ENCODE peak calls at places on chromosomes 12 and 14, in six cellular contexts. Z is psoas muscle, Q is lung, O is hepatocyte, M is NT2/D1, C is tibial artery. L is an unnamed sample. For H3K9me3 and H3K36me3, the result is how much of the 10 kb centered on the place peaks cover.

GRCh38 chr14:64968651-64969050 is 3.5 kb downstream of the RAB15 start:
- DNase-seq in M (no peak), C (no peak), Q (no peak), Z (no peak), O (no peak), L (no peak)

GRCh38 chr14:103713304-103714062 is 1.8 kb downstream of the XRCC3 start:
- DNase-seq in O (no peak), Z (no peak), M (no peak), C (no peak), Q (no peak), L (no peak)

GRCh38 chr12:76226397-76226796 is 121.8 kb downstream of the BBS10 start:
- DNase-seq in C (no peak), Q (no peak), O (no peak), M (no peak), Z (no peak), L (no peak)

GRCh38 chr12:20520572-20520971 is 152.2 kb downstream of the PDE3A start:
- DNase-seq in C (no peak), Q (no peak), O (no peak), M (no peak), Z (no peak), L (no peak)

GRCh38 chr12:106137456-106138278 is 1.1 kb downstream of the NUAK1 start:
- DNase-seq in O (no peak), C (no peak), Z (no peak), M (no peak), Q (no peak), L (no peak)

GRCh38 chr12:41362511-41362910 is 174.4 kb downstream of the PDZRN4 start:
- DNase-seq in M (no peak), C (no peak), Q (no peak), O (no peak), Z (no peak), L (no peak)

GRCh38 chr14:105021656-105022275 is 883 bp upstream of the CDCA4 start:
- DNase-seq in O (peak), M (peak), C (no peak), Q (peak), Z (peak), L (no peak)

GRCh38 chr12:21819678-21820077 is 45.2 kb upstream of the KCNJ8 start:
- DNase-seq in Q (no peak), M (no peak), O (peak), C (no peak), Z (no peak), L (no peak)

GRCh38 chr12:58819345-58819744 is 101.0 kb downstream of the LRIG3 start:
- DNase-seq in Q (no peak), M (no peak), C (no peak), O (peak), Z (no peak), L (no peak)

GRCh38 chr12:15627995-15628945 is 160.9 kb downstream of the EPS8 start:
- DNase-seq in Z (no peak), C (no peak), M (no peak), O (peak), Q (no peak), L (no peak)

GRCh38 chr14:20262642-20263128 is 23.6 kb downstream of the OR11H4 start:
- DNase-seq in O (no peak), Q (no peak), C (no peak), M (no peak), Z (no peak), L (no peak)

GRCh38 chr12:113259499-113259953 is 38.3 kb downstream of the TPCN1 start:
- DNase-seq in Z (peak), C (peak), O (peak), M (no peak), Q (peak), L (no peak)

GRCh38 chr12:119775246-119775895 is 101.7 kb downstream of the CIT start:
- DNase-seq in Z (no peak), C (no peak), O (no peak), M (no peak), Q (no peak), L (no peak)

GRCh38 chr12:86663691-86664090 is 407.5 kb upstream of the MGAT4C start:
- DNase-seq in M (no peak), Q (no peak), C (no peak), O (no peak), Z (no peak), L (no peak)

GRCh38 chr12:52837341-52837741 is 3.2 kb upstream of the KRT79 start:
- DNase-seq in O (peak), C (no peak), Q (no peak), M (no peak), Z (no peak), L (no peak)

GRCh38 chr12:69120331-69120730 is 119.0 kb upstream of the CPSF6 start:
- DNase-seq in M (no peak), O (no peak), Z (no peak), C (no peak), Q (no peak), L (no peak)

GRCh38 chr14:54535126-54535525 is 25.4 kb downstream of the CGRRF1 start:
- DNase-seq in C (no peak), M (no peak), O (no peak), Z (no peak), Q (no peak), L (no peak)

GRCh38 chr12:70448371-70448770 is 82.3 kb downstream of the KCNMB4 start:
- DNase-seq in M (no peak), Z (no peak), Q (no peak), O (no peak), C (no peak), L (no peak)

GRCh38 chr14:51554339-51554920 is 97.3 kb upstream of the FRMD6 start:
- DNase-seq in Q (no peak), O (no peak), C (no peak), Z (no peak), M (no peak), L (no peak)

GRCh38 chr12:80472912-80473500 is 29.0 kb downstream of the PTPRQ start:
- DNase-seq in Z (no peak), O (peak), M (peak), C (no peak), Q (no peak), L (no peak)

GRCh38 chr12:13368971-13369370 is 172.4 kb downstream of the EMP1 start:
- DNase-seq in C (no peak), O (no peak), Z (no peak), Q (no peak), M (peak), L (no peak)

GRCh38 chr14:100825691-100826331 is at the start of gene MEG3:
- DNase-seq in M (no peak), C (no peak), Q (no peak), O (no peak), Z (peak), L (no peak)

GRCh38 chr12:76037130-76038105 is 5.8 kb upstream of the PHLDA1 start:
- DNase-seq in M (no peak), Q (no peak), Z (no peak), O (peak), C (no peak), L (no peak)

GRCh38 chr14:97777622-97778021 is 980.4 kb downstream of the VRK1 start:
- DNase-seq in Z (no peak), Q (no peak), O (no peak), C (no peak), M (no peak), L (no peak)
- H3K9me3 ChIP-seq in Z (under half), Q (under half), O (under half), C (under half), M (under half), L (under half)

GRCh38 chr14:91279354-91279753 is 34.9 kb upstream of the GPR68 start:
- DNase-seq in M (no peak), Z (no peak), Q (no peak), O (no peak), C (no peak), L (no peak)

GRCh38 chr14:91274796-91275195 is 30.3 kb upstream of the GPR68 start:
- DNase-seq in O (no peak), Z (no peak), C (no peak), Q (no peak), M (no peak), L (no peak)

GRCh38 chr14:91280129-91280528 is 35.6 kb upstream of the GPR68 start:
- DNase-seq in Q (no peak), O (no peak), C (no peak), M (no peak), Z (no peak), L (no peak)

GRCh38 chr14:91278383-91278715 is 33.8 kb upstream of the GPR68 start:
- DNase-seq in O (no peak), Q (no peak), C (no peak), M (no peak), Z (no peak), L (no peak)

DNA sequence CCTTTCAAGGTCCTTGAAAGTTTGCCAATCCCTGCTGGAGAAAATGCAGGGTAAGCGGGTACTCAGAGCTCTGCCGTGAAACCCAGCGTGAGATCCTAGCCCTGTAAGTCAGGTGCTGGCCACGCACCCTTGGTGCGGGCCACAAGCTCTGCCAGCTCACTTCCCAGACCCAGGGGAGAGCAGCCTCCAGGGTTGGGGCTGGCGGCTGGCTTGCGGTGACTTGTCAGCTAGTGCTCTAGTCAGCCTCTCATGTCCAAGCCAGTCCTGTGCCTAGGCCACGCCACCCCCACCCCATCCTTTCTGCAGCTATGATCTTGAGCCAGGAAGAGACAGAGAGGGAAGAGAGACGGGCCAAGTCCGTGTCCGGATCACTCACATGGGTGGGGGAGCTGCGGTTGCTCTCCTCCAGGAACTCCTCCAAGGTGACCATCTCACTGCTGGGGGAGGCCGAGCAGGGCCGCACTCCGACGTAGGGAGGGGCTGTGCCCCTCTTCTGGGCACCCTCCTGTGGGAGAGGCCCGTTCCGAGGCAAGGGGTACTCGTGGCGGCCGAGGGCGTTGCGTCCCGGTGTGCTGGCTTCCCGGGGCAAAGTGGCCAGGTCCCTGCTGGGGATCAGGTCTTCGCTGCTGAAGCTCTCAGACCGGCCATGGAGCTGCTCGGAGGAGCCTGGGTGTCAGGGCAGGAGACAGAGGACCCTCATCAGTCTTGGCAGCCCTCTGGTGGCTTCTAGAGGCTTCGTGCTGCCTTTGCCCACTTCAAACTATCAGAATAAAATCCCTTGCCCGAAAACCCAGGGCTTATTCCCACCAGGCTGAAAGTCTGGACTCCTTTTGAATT is 33.3 kb upstream of the GPR68 start:
- DNase-seq in M (no peak), O (no peak), C (no peak), Q (no peak), Z (no peak), L (no peak)
- H3K36me3 ChIP-seq in M (half or more), O (under half), C (under half), Q (under half), Z (under half), L (under half)

GRCh38 chr14:30580616-30581282 is 21.8 kb downstream of the G2E3 start:
- DNase-seq in Q (no peak), Z (no peak), O (no peak), M (no peak), C (no peak), L (no peak)

GRCh38 chr14:30584058-30584630 is 25.2 kb downstream of the G2E3 start:
- DNase-seq in M (no peak), Q (no peak), Z (no peak), O (no peak), C (no peak), L (no peak)

GRCh38 chr14:30585204-30585603 is 26.2 kb downstream of the G2E3 start:
- DNase-seq in M (no peak), O (no peak), C (no peak), Q (no peak), Z (no peak), L (no peak)

GRCh38 chr14:30582376-30582775 is 23.4 kb downstream of the G2E3 start:
- DNase-seq in C (no peak), Q (no peak), M (no peak), O (no peak), Z (no peak), L (no peak)

GRCh38 chr14:30581283-30581625 is 22.3 kb downstream of the G2E3 start:
- DNase-seq in M (no peak), Z (no peak), O (no peak), C (no peak), Q (no peak), L (no peak)
- H3K9me3 ChIP-seq in M (under half), Z (under half), O (under half), C (under half), Q (under half), L (under half)

GRCh38 chr12:103786201-103786600 is 54.8 kb downstream of the NT5DC3 start:
- DNase-seq in Z (no peak), C (no peak), O (no peak), Q (no peak), M (no peak), L (no peak)

GRCh38 chr12:103783744-103784664 is 57.0 kb downstream of the NT5DC3 start:
- DNase-seq in Q (no peak), Z (peak), C (no peak), O (no peak), M (no peak), L (no peak)

GRCh38 chr12:103780992-103781391 is 60.0 kb downstream of the NT5DC3 start:
- DNase-seq in C (no peak), Q (no peak), Z (no peak), M (no peak), O (no peak), L (no peak)

GRCh38 chr12:103782399-103782798 is 58.6 kb downstream of the NT5DC3 start:
- DNase-seq in C (no peak), Z (no peak), Q (no peak), M (no peak), O (no peak), L (no peak)

GRCh38 chr12:103785243-103786031 is 55.6 kb downstream of the NT5DC3 start:
- DNase-seq in C (no peak), O (no peak), Q (no peak), M (no peak), Z (no peak), L (no peak)
- H3K36me3 ChIP-seq in C (half or more), O (under half), Q (under half), M (half or more), Z (under half), L (under half)

GRCh38 chr12:11780521-11781101 is 131.1 kb downstream of the ETV6 start:
- DNase-seq in M (no peak), Z (no peak), C (no peak), O (no peak), Q (no peak), L (no peak)

GRCh38 chr12:11779286-11779685 is 129.8 kb downstream of the ETV6 start:
- DNase-seq in Q (no peak), C (no peak), M (no peak), Z (no peak), O (no peak), L (no peak)

GRCh38 chr12:11778703-11779102 is 129.2 kb downstream of the ETV6 start:
- DNase-seq in Q (no peak), O (no peak), C (no peak), M (no peak), Z (no peak), L (no peak)

GRCh38 chr12:11773889-11774677 is 124.6 kb downstream of the ETV6 start:
- DNase-seq in C (peak), M (no peak), O (no peak), Q (no peak), Z (no peak), L (no peak)

GRCh38 chr12:11777962-11778361 is 128.5 kb downstream of the ETV6 start:
- DNase-seq in O (no peak), Q (no peak), C (no peak), M (no peak), Z (no peak), L (no peak)
- H3K9me3 ChIP-seq in O (under half), Q (under half), C (under half), M (under half), Z (under half), L (under half)

DNA sequence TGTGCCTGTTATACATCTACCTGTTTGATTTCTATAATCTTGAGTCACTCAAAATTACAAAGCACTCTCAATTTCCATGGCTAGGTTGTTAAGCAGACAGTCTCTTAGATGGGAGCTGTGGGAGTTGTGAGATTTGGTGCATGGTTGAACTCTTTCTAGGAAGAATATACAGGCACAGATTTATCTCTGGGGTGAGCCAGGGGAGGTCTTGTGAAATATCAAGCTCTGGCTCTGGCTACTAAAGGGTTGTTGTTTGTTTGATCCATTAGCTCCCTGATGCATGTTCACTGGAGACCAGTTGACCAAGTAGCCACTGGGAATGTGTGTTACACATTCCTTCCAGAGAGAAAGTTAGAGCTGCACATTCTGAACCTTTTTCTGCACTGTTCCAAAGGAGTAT is 117.2 kb upstream of the HMGA2 start:
- DNase-seq in Q (no peak), O (no peak), M (no peak), Z (no peak), C (no peak), L (no peak)
- H3K36me3 ChIP-seq in Q (under half), O (under half), M (under half), Z (under half), C (under half), L (under half)

GRCh38 chr14:45785240-45785639 is 532.2 kb upstream of the MIS18BP1 start:
- DNase-seq in Z (no peak), O (peak), Q (no peak), M (no peak), C (no peak), L (no peak)

GRCh38 chr14:45787167-45787566 is 534.2 kb upstream of the MIS18BP1 start:
- DNase-seq in Q (no peak), C (no peak), Z (no peak), O (no peak), M (no peak), L (no peak)

GRCh38 chr14:45790293-45790692 is 537.3 kb upstream of the MIS18BP1 start:
- DNase-seq in Z (no peak), Q (no peak), C (no peak), M (no peak), O (no peak), L (no peak)

DNA sequence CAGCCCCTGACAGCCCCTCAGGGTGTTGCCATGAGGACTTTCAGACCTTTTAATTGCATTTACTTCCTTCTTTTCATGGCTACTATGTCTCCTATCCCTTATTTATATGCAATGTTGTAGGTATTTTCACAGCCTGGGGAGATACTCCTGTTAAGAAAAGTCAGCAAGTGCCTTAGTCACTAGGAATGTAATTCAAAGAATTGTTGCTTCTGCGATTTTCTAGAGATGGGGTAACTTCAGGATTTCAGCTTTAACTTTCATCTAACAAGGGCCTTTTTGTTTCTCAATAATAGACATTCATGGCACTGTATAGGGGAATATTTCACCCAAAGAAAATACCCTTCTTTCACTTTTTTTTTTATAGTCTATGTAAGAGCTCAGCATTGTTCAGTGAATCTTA is 533.3 kb upstream of the MIS18BP1 start:
- DNase-seq in C (no peak), Z (no peak), M (no peak), O (no peak), Q (no peak), L (no peak)
- H3K9me3 ChIP-seq in C (under half), Z (under half), M (under half), O (under half), Q (under half), L (under half)

GRCh38 chr12:49330631-49331359 is 6.2 kb downstream of the C1QL4 start:
- DNase-seq in Q (no peak), Z (no peak), C (no peak), M (no peak), O (peak), L (no peak)
- H3K36me3 ChIP-seq in Q (under half), Z (under half), C (under half), M (half or more), O (under half), L (under half)